ENCODE peak calls at places on chromosomes 1 and 21, in five cellular contexts. G is IMR-90; H is colonic mucosa; U is neuronal stem cell; J is CD8-positive, alpha-beta memory T cell. W is an unnamed sample.
A peak's percentile ranks its signal among the peaks of the same experiment; 100 is the strongest.

GRCh38 chr1:198153103-198153502 is 3.7 kb upstream of the NEK7 start:
- DNase-seq in J (no peak), G (peak; percentile 86), U (no peak), H (no peak), W (no peak)

GRCh38 chr21:36419996-36420395 is 34.8 kb downstream of the CHAF1B start:
- DNase-seq in G (peak; percentile 92), H (peak; percentile 68), U (peak; percentile 65), J (no peak), W (peak; percentile 82)

GRCh38 chr21:43355925-43356289 is 71.0 kb downstream of the SIK1 start:
- DNase-seq in U (no peak), H (no peak), G (no peak), J (no peak), W (no peak)

GRCh38 chr1:211833174-211833820 is 2.7 kb upstream of the LPGAT1 start:
- DNase-seq in H (no peak), G (no peak), J (no peak), U (no peak), W (no peak)

GRCh38 chr1:186093437-186093836 is 281.6 kb downstream of the TPR start:
- DNase-seq in U (no peak), H (peak; percentile 23), G (peak; percentile 38), J (no peak), W (no peak)

GRCh38 chr1:29649375-29650040 is 413.2 kb downstream of the PTPRU start:
- DNase-seq in J (no peak), U (no peak), H (peak; percentile 3), G (no peak), W (no peak)

GRCh38 chr21:29610960-29611359 is 312.2 kb downstream of the BACH1 start:
- DNase-seq in G (no peak), J (no peak), H (no peak), U (no peak), W (no peak)

GRCh38 chr1:41328011-41328615 is 33.1 kb upstream of the FOXO6 start:
- DNase-seq in H (no peak), G (no peak), U (no peak), J (no peak), W (no peak)

GRCh38 chr1:231216515-231216914 is 24.5 kb upstream of the GNPAT start:
- DNase-seq in U (no peak), J (no peak), H (peak; percentile 73), G (no peak), W (no peak)

GRCh38 chr1:169886931-169887330 is 6.8 kb downstream of the SCYL3 start:
- DNase-seq in U (no peak), G (no peak), H (no peak), J (no peak), W (no peak)

GRCh38 chr1:158398818-158399502 is at the start of gene OR10T2:
- DNase-seq in J (no peak), H (no peak), U (no peak), G (no peak), W (no peak)

GRCh38 chr1:100512803-100513352 is 25.1 kb upstream of the GPR88 start:
- DNase-seq in U (no peak), J (no peak), H (no peak), G (no peak), W (no peak)
- H3K27ac ChIP-seq in U (no peak overlapping the region), J (no peak overlapping the region), H (no peak overlapping the region), G (no peak overlapping the region), W (no peak overlapping the region)

GRCh38 chr1:155039308-155039669 is 5.7 kb downstream of the DCST1 start:
- DNase-seq in J (no peak), U (no peak), H (no peak), G (no peak), W (no peak)
- H3K4me1 ChIP-seq in J (no peaks in the 10 kb centered on the region), U (peaks cover 2% of the 10 kb centered on the region), H (peaks cover 3% of the 10 kb centered on the region), G (peaks cover 1% of the 10 kb centered on the region), W (no peaks in the 10 kb centered on the region)

DNA sequence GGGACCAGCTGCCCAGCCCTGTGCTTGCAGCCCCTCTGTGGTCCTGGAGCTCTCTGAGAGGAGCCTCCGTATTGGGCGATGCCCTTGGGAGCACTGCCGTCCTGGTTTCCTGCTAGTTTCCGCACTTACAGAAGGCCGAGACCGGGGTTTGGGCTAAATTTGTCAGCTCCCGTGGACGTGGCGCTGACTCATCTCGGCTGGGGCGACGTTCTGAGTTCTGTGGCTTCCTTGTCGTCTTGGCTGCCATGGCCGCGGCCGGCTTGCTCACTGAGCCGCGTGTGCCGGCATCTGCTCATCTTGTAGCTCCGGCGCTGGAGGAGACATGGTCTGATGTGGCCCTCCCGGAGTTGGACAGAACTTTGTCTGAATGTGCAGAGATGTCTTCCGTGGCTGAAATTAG is 64.9 kb downstream of the PCNT start:
- DNase-seq in J (no peak), G (no peak), U (no peak), H (no peak), W (no peak)
- H3K27ac ChIP-seq in J (no peak overlapping the region), G (no peak overlapping the region), U (no peak overlapping the region), H (no peak overlapping the region), W (no peak overlapping the region)

DNA sequence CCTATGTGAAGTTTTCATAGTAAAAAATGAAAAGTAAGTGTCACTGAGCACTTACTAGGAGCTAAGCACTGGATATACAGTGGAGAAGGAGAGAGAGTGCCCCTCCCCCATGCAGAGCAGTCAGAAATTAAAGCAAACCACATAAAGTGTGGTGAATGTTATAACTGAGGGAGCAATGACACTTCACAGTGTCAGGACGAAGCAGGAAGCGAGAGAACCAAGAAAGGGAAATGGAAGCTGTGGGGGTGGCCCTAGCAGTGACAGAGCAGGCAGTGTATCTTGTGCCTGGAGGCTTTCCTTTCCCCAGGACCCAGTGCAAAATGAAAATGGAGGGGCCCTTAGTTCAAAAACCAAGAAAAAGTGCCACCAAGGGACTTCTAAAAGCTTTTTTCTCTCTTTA is 21.5 kb upstream of the RCAN3 start:
- DNase-seq in H (no peak), G (no peak), U (no peak), J (peak; percentile 10), W (no peak)
- H3K4me1 ChIP-seq in H (no peaks in the 10 kb centered on the region), G (no peaks in the 10 kb centered on the region), U (no peaks in the 10 kb centered on the region), J (peaks cover 64% of the 10 kb centered on the region), W (no peaks in the 10 kb centered on the region)

GRCh38 chr1:31705080-31705866 is 1.5 kb upstream of the COL16A1 start:
- DNase-seq in H (peak; percentile 62), U (no peak), J (peak; percentile 58), G (peak; percentile 55), W (no peak)
- H3K27ac ChIP-seq in H (peak overlapping the region; percentile 67), U (no peak overlapping the region), J (no peak overlapping the region), G (peak overlapping the region; percentile 83), W (no peak overlapping the region)

GRCh38 chr1:209430107-209430506 is 153.4 kb upstream of the CAMK1G start:
- DNase-seq in J (no peak), G (no peak), U (no peak), H (no peak), W (no peak)
- H3K4me1 ChIP-seq in J (no peaks in the 10 kb centered on the region), G (peaks cover 1% of the 10 kb centered on the region), U (no peaks in the 10 kb centered on the region), H (no peaks in the 10 kb centered on the region), W (peaks cover 19% of the 10 kb centered on the region)